ENCODE peak calls at places on chromosomes 6 and 20, in seven cellular contexts. L is fibroblast of lung, O is GM23338, I is GM13976, T is Calu3, M is GM12865, Y is endothelial cell of umbilical vein. Q is an unnamed sample.

GRCh38 chr6:66508433-66508832 is 801.4 kb upstream of the EYS start:
- DNase-seq in M (no peak), I (no peak), T (no peak), L (peak; percentile 68), Y (no peak), O (no peak), Q (no peak)

GRCh38 chr6:79964607-79965081 is 17.3 kb upstream of the ELOVL4 start:
- DNase-seq in O (no peak), I (no peak), Y (no peak), T (no peak), M (no peak), L (no peak), Q (no peak)

GRCh38 chr6:105402090-105402980 is 547 bp downstream of the PREP start:
- DNase-seq in Y (peak; percentile 52), T (peak; percentile 9), M (peak; percentile 65), O (peak; percentile 40), L (peak; percentile 56), I (peak; percentile 47), Q (peak; percentile 53)

GRCh38 chr6:81166770-81167169 is 585.7 kb downstream of the TENT5A start:
- DNase-seq in O (no peak), T (no peak), Y (no peak), M (peak; percentile 4), I (no peak), L (peak; percentile 34), Q (no peak)

GRCh38 chr6:20686142-20686541 is 151.9 kb downstream of the CDKAL1 start:
- DNase-seq in T (no peak), Y (no peak), I (no peak), L (no peak), M (no peak), O (peak; percentile 80), Q (no peak)

GRCh38 chr20:58366866-58367265 is 22.2 kb upstream of the VAPB start:
- DNase-seq in O (no peak), I (no peak), L (no peak), M (no peak), Y (no peak), T (no peak), Q (no peak)

GRCh38 chr20:1324598-1325172 is 4.3 kb downstream of the SDCBP2 start:
- DNase-seq in O (no peak), Y (peak; percentile 81), I (no peak), L (peak; percentile 90), T (no peak), M (no peak), Q (peak; percentile 84)

GRCh38 chr20:41654884-41655283 is 36.7 kb upstream of the CHD6 start:
- DNase-seq in L (peak; percentile 9), Y (no peak), M (no peak), I (no peak), O (peak; percentile 67), T (peak; percentile 15), Q (no peak)

GRCh38 chr6:121608270-121608669 is 172.8 kb downstream of the GJA1 start:
- DNase-seq in M (no peak), I (no peak), Y (no peak), L (peak; percentile 39), O (no peak), T (no peak), Q (no peak)

GRCh38 chr6:163707385-163708355 is 293.2 kb downstream of the QKI start:
- DNase-seq in I (peak; percentile 60), T (no peak), Y (no peak), L (no peak), M (peak; percentile 77), O (no peak), Q (no peak)

GRCh38 chr20:64139200-64140081 is 24.8 kb upstream of the MYT1 start:
- DNase-seq in M (no peak), I (no peak), O (no peak), T (peak; percentile 3), Y (no peak), L (no peak), Q (peak; percentile 40)

GRCh38 chr6:157213426-157213825 is 109.9 kb downstream of the TMEM242 start:
- DNase-seq in T (no peak), O (no peak), L (no peak), M (no peak), Y (no peak), I (no peak), Q (no peak)

GRCh38 chr6:7468382-7469081 is 72.9 kb upstream of the DSP start:
- DNase-seq in Y (peak; percentile 21), L (peak; percentile 23), M (no peak), O (no peak), I (no peak), T (peak; percentile 5), Q (no peak)

GRCh38 chr6:7505196-7505699 is 36.2 kb upstream of the DSP start:
- DNase-seq in T (peak; percentile 77), L (peak; percentile 12), I (no peak), O (peak; percentile 77), M (no peak), Y (peak; percentile 6), Q (peak; percentile 51)

GRCh38 chr6:40328376-40328987 is 258.7 kb downstream of the LRFN2 start:
- DNase-seq in T (peak; percentile 77), O (peak; percentile 91), L (no peak), I (no peak), Y (no peak), M (peak; percentile 8), Q (no peak)

GRCh38 chr6:99093781-99094180 is 146.0 kb upstream of the FBXL4 start:
- DNase-seq in I (no peak), O (no peak), T (no peak), M (peak; percentile 21), L (no peak), Y (no peak), Q (no peak)

GRCh38 chr6:30787954-30788353 is 43.6 kb upstream of the IER3 start:
- DNase-seq in I (no peak), O (no peak), Y (no peak), L (no peak), M (no peak), T (no peak), Q (peak; percentile 51)

DNA sequence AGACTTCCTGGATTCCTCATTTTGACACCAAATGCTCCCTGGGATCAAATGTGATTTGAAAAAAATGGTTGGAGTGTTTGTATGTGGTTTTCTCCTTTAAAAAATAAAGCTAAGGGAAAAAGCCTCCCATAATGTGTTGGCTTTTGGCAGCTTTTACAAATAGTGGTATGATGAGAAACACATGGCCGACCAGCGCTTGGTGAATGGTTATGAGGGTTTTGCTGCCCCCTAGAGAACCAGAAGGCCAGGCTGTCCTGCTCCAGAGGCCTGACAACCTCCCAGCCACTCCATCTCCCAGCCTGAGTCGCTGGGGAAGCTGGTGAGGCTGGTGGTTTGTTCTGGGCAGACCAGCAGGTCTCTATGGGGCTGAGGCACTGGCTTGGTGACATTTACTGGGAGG is 69.3 kb downstream of the CLIC5 start:
- DNase-seq in L (peak; percentile 90), O (peak; percentile 59), M (no peak), T (no peak), Y (no peak), I (no peak), Q (no peak)
- TF ChIP-seq CTCF in L (peak; percentile 64), O (peak; percentile 69), M (peak; percentile 7), T (no peak), Y (no peak), I (no peak), Q (no peak)

GRCh38 chr6:125790403-125791150 is at the start of gene NCOA7:
- DNase-seq in O (peak; percentile 88), T (peak; percentile 68), I (peak; percentile 86), L (peak; percentile 73), M (peak; percentile 86), Y (peak; percentile 84), Q (peak; percentile 53)

GRCh38 chr6:125791151-125791819 is 525 bp downstream of the NCOA7 start:
- DNase-seq in Y (peak; percentile 86), I (peak; percentile 49), O (peak; percentile 55), T (peak; percentile 36), M (peak; percentile 71), L (peak; percentile 53), Q (no peak)

GRCh38 chr6:125792680-125793079 is 1.9 kb downstream of the NCOA7 start:
- DNase-seq in M (no peak), L (peak; percentile 78), I (no peak), T (no peak), O (no peak), Y (peak; percentile 86), Q (no peak)

GRCh38 chr6:125792172-125792571 is 1.4 kb downstream of the NCOA7 start:
- DNase-seq in Y (no peak), T (no peak), O (no peak), M (no peak), L (no peak), I (no peak), Q (no peak)

DNA sequence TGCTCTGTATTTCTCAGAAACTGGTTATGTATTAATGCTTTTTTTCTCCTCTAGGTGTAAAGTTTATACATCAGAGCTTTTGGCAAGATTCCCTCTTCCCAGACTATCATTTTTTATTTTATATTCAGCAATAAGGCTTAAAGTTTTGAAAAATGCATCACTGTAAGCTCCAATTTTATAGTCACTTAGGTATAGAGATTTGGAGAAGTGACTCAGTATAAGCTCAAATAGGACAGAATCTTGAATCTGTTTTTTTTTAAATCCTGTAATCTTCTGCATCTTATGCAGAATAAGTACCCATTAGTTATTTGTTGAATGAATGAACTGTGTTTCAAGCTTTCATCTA is 1.0 kb downstream of the NCOA7 start:
- DNase-seq in O (no peak), I (no peak), Y (no peak), M (no peak), L (no peak), T (no peak), Q (no peak)
- TF ChIP-seq CTCF in O (no peak), I (no peak), Y (no peak), M (no peak), L (no peak), T (no peak), Q (no peak)

DNA sequence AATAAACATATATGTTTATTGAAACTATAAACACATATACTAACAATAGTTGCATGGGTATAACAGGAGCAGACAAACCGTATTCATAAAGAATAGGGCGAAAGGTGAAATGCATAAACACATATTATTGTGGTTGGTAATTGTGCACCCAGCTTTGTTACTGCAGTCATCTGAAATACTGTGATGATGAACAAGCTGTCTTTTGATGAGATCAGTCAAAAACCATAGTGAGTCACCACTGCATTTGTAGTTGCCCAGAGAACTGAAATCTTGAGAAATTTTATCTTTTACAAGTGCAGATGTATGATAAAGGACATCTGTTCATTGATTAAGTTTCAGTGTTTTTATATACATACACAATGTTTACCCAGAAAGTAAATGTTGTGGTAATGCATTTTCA is 133.7 kb downstream of the MYO6 start:
- DNase-seq in M (no peak), O (no peak), L (peak; percentile 87), Y (no peak), T (no peak), I (no peak), Q (no peak)
- TF ChIP-seq CTCF in M (no peak), O (no peak), L (no peak), Y (no peak), T (no peak), I (no peak), Q (no peak)

DNA sequence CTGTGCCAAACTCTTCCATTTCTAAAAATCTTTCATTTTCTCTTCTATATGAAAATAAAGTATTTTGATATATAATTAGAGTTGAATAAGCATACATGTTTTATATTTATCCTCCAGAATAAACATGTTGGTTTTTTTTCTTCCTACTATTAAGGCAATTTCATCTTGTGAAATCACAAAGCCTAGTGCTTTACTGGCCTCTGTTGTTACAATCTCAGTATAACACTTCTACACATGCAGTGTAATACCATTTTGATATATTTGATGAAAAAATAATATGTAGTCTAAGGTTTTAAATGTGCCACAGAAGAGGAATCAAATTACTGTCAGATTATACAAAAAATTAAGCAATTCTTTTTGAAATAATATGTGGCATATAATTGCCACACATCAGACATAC is 225.3 kb upstream of the MANEA start:
- DNase-seq in Y (no peak), T (no peak), M (no peak), O (no peak), I (no peak), L (peak; percentile 19), Q (no peak)
- TF ChIP-seq CTCF in Y (no peak), T (no peak), M (no peak), O (no peak), I (no peak), L (peak; percentile 18), Q (no peak)

GRCh38 chr20:11965602-11966001 is 47.9 kb downstream of the BTBD3 start:
- DNase-seq in L (no peak), Y (no peak), O (no peak), I (no peak), T (no peak), M (no peak), Q (no peak)
- TF ChIP-seq CTCF in L (no peak), Y (no peak), O (peak; percentile 38), I (no peak), T (no peak), M (no peak), Q (no peak)